ENCODE peak calls at places on chromosome 21, in four cellular contexts. W, N, U and G are unnamed samples. For H3K27me3, the result is how much of the 10 kb centered on the place peaks cover.

GRCh38 chr21:29295066-29295650 is 3.6 kb upstream of the BACH1 start:
- DNase-seq in W (no peak), N (no peak), U (no peak), G (no peak)

GRCh38 chr21:39159342-39160063 is 23.7 kb downstream of the PSMG1 start:
- DNase-seq in W (no peak), N (no peak), U (no peak), G (no peak)

GRCh38 chr21:26146681-26147080 is 23.9 kb downstream of the APP start:
- DNase-seq in W (no peak), N (no peak), U (no peak), G (no peak)

GRCh38 chr21:38289697-38290096 is 32.9 kb downstream of the KCNJ15 start:
- DNase-seq in W (peak), N (peak), U (no peak), G (no peak)

GRCh38 chr21:44432841-44433790 is 22.2 kb upstream of the LRRC3 start:
- DNase-seq in W (peak), N (no peak), U (peak), G (peak)

GRCh38 chr21:24160528-24160927 is 1446.8 kb downstream of the MRPL39 start:
- DNase-seq in W (no peak), N (no peak), U (no peak), G (no peak)

GRCh38 chr21:28016571-28016970 is 976.1 kb downstream of the LTN1 start:
- DNase-seq in W (no peak), N (no peak), U (no peak), G (no peak)

GRCh38 chr21:38992737-38993136 is 187.0 kb downstream of the ETS2 start:
- DNase-seq in W (no peak), N (no peak), U (no peak), G (no peak)

GRCh38 chr21:46146856-46147255 is 8.5 kb downstream of the FTCD start:
- DNase-seq in W (peak), N (no peak), U (peak), G (peak)

GRCh38 chr21:15000076-15000475 is 64.7 kb downstream of the NRIP1 start:
- DNase-seq in W (no peak), N (no peak), U (no peak), G (no peak)

GRCh38 chr21:44846485-44847260 is 26.8 kb downstream of the PTTG1IP start:
- DNase-seq in W (peak), N (no peak), U (no peak), G (no peak)

GRCh38 chr21:29005696-29006095 is 13.0 kb upstream of the LTN1 start:
- DNase-seq in W (no peak), N (no peak), U (no peak), G (no peak)

GRCh38 chr21:23853796-23854379 is 1753.4 kb downstream of the MRPL39 start:
- DNase-seq in W (no peak), N (no peak), U (peak), G (no peak)

GRCh38 chr21:46064870-46065214 is 33.1 kb upstream of the COL6A2 start:
- DNase-seq in W (no peak), N (no peak), U (peak), G (peak)

GRCh38 chr21:45839274-45839673 is 142.3 kb upstream of the COL6A1 start:
- DNase-seq in W (no peak), N (no peak), U (no peak), G (no peak)

GRCh38 chr21:25323356-25323949 is 283.8 kb downstream of the MRPL39 start:
- DNase-seq in W (no peak), N (no peak), U (no peak), G (no peak)

GRCh38 chr21:45334591-45335081 is 46.9 kb upstream of the POFUT2 start:
- DNase-seq in W (peak), N (no peak), U (no peak), G (peak)

GRCh38 chr21:43667191-43667904 is 8.0 kb downstream of the RRP1B start:
- DNase-seq in W (no peak), N (no peak), U (no peak), G (no peak)

GRCh38 chr21:39564200-39564599 is 48.5 kb upstream of the B3GALT5 start:
- DNase-seq in W (no peak), N (no peak), U (no peak), G (no peak)

GRCh38 chr21:46057710-46058241 is 40.1 kb upstream of the COL6A2 start:
- DNase-seq in W (peak), N (no peak), U (peak), G (peak)

GRCh38 chr21:26684866-26685265 is 111.8 kb upstream of the CYYR1 start:
- DNase-seq in W (no peak), N (no peak), U (no peak), G (no peak)

GRCh38 chr21:25329227-25329626 is 278.1 kb downstream of the MRPL39 start:
- DNase-seq in W (no peak), N (peak), U (no peak), G (no peak)

GRCh38 chr21:25790122-25790951 is 55.6 kb downstream of the GABPA start:
- DNase-seq in W (no peak), N (no peak), U (peak), G (peak)

GRCh38 chr21:29786509-29786908 is 153.3 kb downstream of the GRIK1 start:
- DNase-seq in W (no peak), N (no peak), U (no peak), G (no peak)

GRCh38 chr21:29499734-29500343 is 201.1 kb downstream of the BACH1 start:
- DNase-seq in W (no peak), N (no peak), U (peak), G (peak)

GRCh38 chr21:44087426-44088400 is 19.5 kb upstream of the PWP2 start:
- DNase-seq in W (no peak), N (no peak), U (no peak), G (no peak)

GRCh38 chr21:38244407-38244787 is 12.4 kb upstream of the KCNJ15 start:
- DNase-seq in W (no peak), N (no peak), U (no peak), G (no peak)

GRCh38 chr21:44438531-44439210 is 16.6 kb upstream of the LRRC3 start:
- DNase-seq in W (peak), N (no peak), U (peak), G (no peak)

GRCh38 chr21:43269981-43270670 is 101.3 kb downstream of the CRYAA start:
- DNase-seq in W (no peak), N (no peak), U (peak), G (no peak)

GRCh38 chr21:39612233-39613028 is at the start of gene B3GALT5:
- DNase-seq in W (no peak), N (no peak), U (peak), G (peak)

GRCh38 chr21:44734026-44734745 is 22.8 kb upstream of the TSPEAR start:
- DNase-seq in W (no peak), N (no peak), U (peak), G (no peak)

GRCh38 chr21:46116189-46116845 is 18.4 kb downstream of the COL6A2 start:
- DNase-seq in W (peak), N (no peak), U (peak), G (peak)

GRCh38 chr21:40169971-40170370 is 302.7 kb downstream of the PCP4 start:
- DNase-seq in W (no peak), N (no peak), U (no peak), G (no peak)

GRCh38 chr21:45893166-45894106 is 88.1 kb upstream of the COL6A1 start:
- DNase-seq in W (no peak), N (no peak), U (no peak), G (no peak)

GRCh38 chr21:31530918-31531705 is 128.4 kb upstream of the SOD1 start:
- DNase-seq in W (no peak), N (no peak), U (no peak), G (no peak)

GRCh38 chr21:33110340-33110715 is 40.4 kb downstream of the OLIG1 start:
- DNase-seq in W (peak), N (no peak), U (no peak), G (no peak)

GRCh38 chr21:33111577-33111976 is 41.6 kb downstream of the OLIG1 start:
- DNase-seq in W (no peak), N (no peak), U (no peak), G (no peak)

GRCh38 chr21:33112151-33112550 is 42.2 kb downstream of the OLIG1 start:
- DNase-seq in W (peak), N (no peak), U (no peak), G (no peak)

GRCh38 chr21:33112670-33113596 is 43.0 kb downstream of the OLIG1 start:
- DNase-seq in W (peak), N (no peak), U (no peak), G (no peak)

DNA sequence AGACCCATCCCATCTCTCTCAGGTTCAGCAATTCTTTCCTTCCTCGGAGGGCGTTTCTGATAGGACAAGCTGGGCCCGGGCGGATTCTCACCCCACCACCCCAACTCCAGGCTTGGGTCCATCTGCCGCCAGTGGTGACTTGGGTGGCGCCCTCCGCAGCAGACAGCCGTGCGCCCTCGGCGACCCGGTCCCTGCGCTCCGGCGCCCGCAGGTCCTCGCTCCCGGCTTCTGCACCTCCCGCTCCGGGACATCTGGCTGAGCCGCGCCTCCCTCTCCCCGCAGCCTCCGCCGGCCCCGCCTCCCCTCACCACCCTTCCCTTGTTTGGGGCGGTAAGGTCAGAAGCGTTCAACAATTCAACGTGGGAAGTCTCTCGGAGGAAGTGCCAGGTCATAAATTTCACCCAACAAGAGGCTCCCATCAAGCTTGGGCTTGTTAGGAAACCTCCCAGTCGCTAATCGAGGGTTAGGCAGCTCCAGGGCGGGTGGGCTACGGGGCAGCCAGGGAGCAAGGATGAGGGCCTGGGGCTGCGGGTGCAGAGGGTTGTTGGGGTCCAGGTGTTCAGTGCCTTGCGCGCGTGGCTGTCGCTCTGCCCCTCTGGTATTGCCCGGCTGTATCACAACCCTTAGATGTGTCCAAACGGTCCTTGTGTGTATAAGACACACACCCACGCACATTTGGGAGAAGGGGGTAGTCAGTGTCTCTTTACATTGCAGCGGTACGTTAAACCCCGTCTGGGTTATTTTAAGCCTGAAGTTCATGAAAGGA is 39.8 kb downstream of the OLIG1 start:
- DNase-seq in W (peak), N (no peak), U (peak), G (peak)
- H3K27me3 ChIP-seq in W (under half), N (half or more), U (under half), G (half or more)

DNA sequence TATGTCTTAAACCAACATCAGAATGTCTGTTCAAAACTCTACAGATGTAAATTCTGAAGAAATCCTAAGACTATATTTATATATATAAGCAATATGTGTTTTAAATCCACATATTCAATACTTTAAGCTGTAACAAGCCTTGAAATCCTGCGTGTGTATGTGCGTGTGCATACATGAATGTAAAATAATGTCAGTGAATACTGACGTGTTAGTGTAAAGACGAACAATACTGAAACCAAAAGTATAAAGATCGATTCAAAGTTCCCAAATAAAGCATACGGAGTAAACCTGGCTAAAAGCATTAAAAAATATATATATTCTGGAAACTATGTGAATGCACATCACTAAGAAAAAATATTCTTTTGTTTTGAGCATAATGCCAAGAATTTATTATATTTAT is 668.6 kb upstream of the NCAM2 start:
- DNase-seq in W (no peak), N (no peak), U (no peak), G (no peak)
- H3K4me3 ChIP-seq in W (no peak), N (no peak), U (no peak), G (no peak)

GRCh38 chr21:35810431-35810970 is 249.8 kb downstream of the SETD4 start:
- DNase-seq in W (no peak), N (no peak), U (no peak), G (no peak)

GRCh38 chr21:35811115-35811806 is 249.1 kb downstream of the SETD4 start:
- DNase-seq in W (no peak), N (no peak), U (peak), G (peak)

GRCh38 chr21:35814858-35815619 is 245.3 kb downstream of the SETD4 start:
- DNase-seq in W (no peak), N (no peak), U (no peak), G (no peak)

GRCh38 chr21:35818597-35818996 is 241.7 kb downstream of the SETD4 start:
- DNase-seq in W (no peak), N (no peak), U (no peak), G (no peak)

GRCh38 chr21:35812679-35813078 is 247.6 kb downstream of the SETD4 start:
- DNase-seq in W (no peak), N (no peak), U (no peak), G (no peak)
- H3K27me3 ChIP-seq in W (under half), N (under half), U (under half), G (under half)

GRCh38 chr21:34020934-34021553 is 52.3 kb upstream of the MRPS6 start:
- DNase-seq in W (no peak), N (no peak), U (no peak), G (no peak)
- H3K4me3 ChIP-seq in W (no peak), N (no peak), U (no peak), G (no peak)

GRCh38 chr21:34344584-34344983 is 19.2 kb upstream of the KCNE2 start:
- DNase-seq in W (no peak), N (no peak), U (no peak), G (peak)

GRCh38 chr21:34345091-34345871 is 18.5 kb upstream of the KCNE2 start:
- DNase-seq in W (no peak), N (no peak), U (no peak), G (no peak)

GRCh38 chr21:34344058-34344425 is 19.8 kb upstream of the KCNE2 start:
- DNase-seq in W (no peak), N (no peak), U (no peak), G (no peak)

GRCh38 chr21:34343347-34344057 is 20.3 kb upstream of the KCNE2 start:
- DNase-seq in W (no peak), N (no peak), U (no peak), G (peak)

GRCh38 chr21:34345892-34346291 is 17.9 kb upstream of the KCNE2 start:
- DNase-seq in W (no peak), N (no peak), U (no peak), G (peak)
- H3K27me3 ChIP-seq in W (under half), N (under half), U (under half), G (under half)

DNA sequence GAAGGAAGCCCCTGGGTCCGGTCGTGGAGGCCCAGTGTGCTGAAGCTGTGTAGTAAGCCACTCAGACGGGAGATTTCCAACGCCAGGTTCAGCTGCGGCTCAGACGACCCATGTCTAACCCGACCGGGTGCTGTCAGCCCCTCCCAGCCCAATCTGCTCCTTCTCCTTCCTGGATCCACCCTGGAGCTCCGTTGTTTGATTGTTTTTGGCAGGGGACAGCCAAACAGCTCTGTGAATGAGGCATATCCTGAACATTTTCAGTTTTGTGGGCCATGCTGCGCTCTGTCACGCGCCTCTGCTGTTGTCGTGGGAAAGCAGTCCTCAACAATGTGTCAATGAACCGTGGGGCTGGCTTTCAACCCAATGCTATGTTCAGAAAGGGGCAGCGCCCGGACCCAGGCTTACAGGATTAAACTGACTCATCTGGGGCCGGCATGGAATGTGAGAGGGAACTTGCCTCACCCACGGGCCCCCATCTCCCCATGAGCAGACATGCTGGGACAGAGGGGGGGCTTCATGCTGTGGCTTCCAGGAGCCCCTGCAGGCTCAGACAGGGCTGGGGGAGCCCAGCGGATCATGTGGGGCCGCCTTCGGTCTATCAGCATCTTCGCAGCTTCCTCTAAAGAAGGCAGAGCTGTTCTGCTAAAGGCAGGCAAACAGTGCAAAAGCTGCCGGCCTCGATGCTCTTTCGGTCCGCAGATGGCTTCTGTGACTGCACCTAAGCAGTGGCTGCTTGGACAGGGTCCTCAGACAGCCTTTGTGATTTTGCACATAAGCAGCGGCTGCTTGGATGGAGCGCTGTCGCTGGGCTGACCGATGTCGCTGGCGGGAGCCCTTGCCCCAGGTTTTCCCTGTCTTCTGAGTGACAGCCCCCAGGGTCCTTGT is 101.7 kb downstream of the RIPK4 start:
- DNase-seq in W (no peak), N (no peak), U (peak), G (no peak)
- H3K4me3 ChIP-seq in W (no peak), N (no peak), U (no peak), G (no peak)

GRCh38 chr21:37074546-37074945 is 1.5 kb downstream of the TTC3 start:
- DNase-seq in W (no peak), N (no peak), U (no peak), G (no peak)

GRCh38 chr21:37074195-37074510 is 1.1 kb downstream of the TTC3 start:
- DNase-seq in W (no peak), N (no peak), U (peak), G (peak)

GRCh38 chr21:37075214-37075770 is 2.2 kb downstream of the TTC3 start:
- DNase-seq in W (no peak), N (no peak), U (no peak), G (no peak)

GRCh38 chr21:37077403-37077802 is 4.3 kb downstream of the TTC3 start:
- DNase-seq in W (no peak), N (no peak), U (no peak), G (no peak)

DNA sequence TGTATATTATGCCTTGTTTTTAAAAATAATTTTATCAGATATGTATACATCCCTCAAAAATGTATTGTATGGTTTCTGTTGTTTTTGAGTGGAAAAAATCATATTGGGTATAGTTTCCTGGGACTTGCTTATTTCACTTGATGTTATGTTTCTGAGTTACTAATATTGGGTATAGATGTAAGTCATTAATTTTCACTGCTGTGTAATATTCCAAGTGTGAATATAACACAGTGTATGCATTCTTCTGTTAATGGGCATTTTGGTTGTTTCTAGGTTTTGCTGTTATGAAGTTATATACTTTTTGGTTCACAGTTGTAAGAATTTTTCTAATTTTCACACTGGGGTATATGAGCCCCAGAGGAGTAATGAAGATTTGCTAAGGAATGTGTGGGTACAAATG is 3.0 kb downstream of the TTC3 start:
- DNase-seq in W (no peak), N (no peak), U (no peak), G (no peak)
- H3K27me3 ChIP-seq in W (under half), N (under half), U (under half), G (under half)

GRCh38 chr21:16033193-16033592 is 303.4 kb downstream of the USP25 start:
- DNase-seq in W (no peak), N (no peak), U (no peak), G (no peak)

GRCh38 chr21:16040601-16041000 is 310.8 kb downstream of the USP25 start:
- DNase-seq in W (no peak), N (no peak), U (no peak), G (no peak)

GRCh38 chr21:16037386-16037785 is 307.6 kb downstream of the USP25 start:
- DNase-seq in W (no peak), N (no peak), U (no peak), G (no peak)
- H3K4me3 ChIP-seq in W (no peak), N (no peak), U (no peak), G (no peak)